ENCODE peak calls at places on chromosomes 4 and X, in seven cellular contexts. E, J, Z, O, G, X and D are unnamed samples.

GRCh38 chr4:183443609-183444148 is 757 bp upstream of the CDKN2AIP start:
- DNase-seq in E (peak), J (peak), Z (no peak), O (peak), G (peak), X (no peak), D (peak)

GRCh38 chr4:163748474-163748873 is 254.0 kb downstream of the TMA16 start:
- DNase-seq in E (no peak), J (no peak), Z (no peak), O (no peak), G (no peak), X (no peak), D (no peak)

GRCh38 chrX:153864561-153865320 is 21.2 kb downstream of the L1CAM start:
- DNase-seq in E (no peak), J (no peak), Z (no peak), O (no peak), G (peak), X (no peak), D (no peak)

GRCh38 chrX:30824275-30824674 is 64.8 kb downstream of the TAB3 start:
- DNase-seq in E (no peak), J (no peak), Z (no peak), O (no peak), G (no peak), X (no peak), D (no peak)

GRCh38 chr4:88535090-88535755 is 11.6 kb upstream of the PYURF start:
- DNase-seq in E (no peak), J (no peak), Z (no peak), O (no peak), G (no peak), X (no peak), D (no peak)

GRCh38 chr4:139593091-139593564 is 37.1 kb upstream of the SETD7 start:
- DNase-seq in E (no peak), J (no peak), Z (no peak), O (no peak), G (no peak), X (no peak), D (no peak)

GRCh38 chr4:8910100-8910821 is 38.6 kb upstream of the HMX1 start:
- DNase-seq in E (no peak), J (peak), Z (peak), O (no peak), G (peak), X (no peak), D (no peak)

GRCh38 chr4:6710282-6710681 is 617 bp upstream of the MRFAP1L1 start:
- DNase-seq in E (no peak), J (no peak), Z (no peak), O (no peak), G (no peak), X (no peak), D (no peak)

GRCh38 chr4:68855771-68856170 is 40.0 kb downstream of the UGT2B10 start:
- DNase-seq in E (no peak), J (no peak), Z (no peak), O (no peak), G (no peak), X (no peak), D (no peak)

GRCh38 chrX:18927558-18927957 is 56.4 kb downstream of the PHKA2 start:
- DNase-seq in E (no peak), J (no peak), Z (no peak), O (no peak), G (no peak), X (no peak), D (no peak)

GRCh38 chrX:115630204-115630603 is 69.2 kb downstream of the PLS3 start:
- DNase-seq in E (no peak), J (no peak), Z (no peak), O (no peak), G (no peak), X (no peak), D (no peak)

GRCh38 chrX:42241421-42241820 is 318.1 kb upstream of the CASK start:
- DNase-seq in E (no peak), J (no peak), Z (no peak), O (peak), G (no peak), X (no peak), D (no peak)

GRCh38 chr4:168537086-168537485 is 40.2 kb downstream of the PALLD start:
- DNase-seq in E (no peak), J (no peak), Z (no peak), O (no peak), G (no peak), X (no peak), D (no peak)

GRCh38 chr4:168535689-168536088 is 38.8 kb downstream of the PALLD start:
- DNase-seq in E (no peak), J (no peak), Z (no peak), O (no peak), G (no peak), X (no peak), D (no peak)

GRCh38 chr4:168540086-168540864 is 43.4 kb downstream of the PALLD start:
- DNase-seq in E (no peak), J (no peak), Z (no peak), O (no peak), G (peak), X (peak), D (no peak)

GRCh38 chr4:168536448-168536847 is 39.6 kb downstream of the PALLD start:
- DNase-seq in E (no peak), J (no peak), Z (no peak), O (no peak), G (no peak), X (peak), D (no peak)

DNA sequence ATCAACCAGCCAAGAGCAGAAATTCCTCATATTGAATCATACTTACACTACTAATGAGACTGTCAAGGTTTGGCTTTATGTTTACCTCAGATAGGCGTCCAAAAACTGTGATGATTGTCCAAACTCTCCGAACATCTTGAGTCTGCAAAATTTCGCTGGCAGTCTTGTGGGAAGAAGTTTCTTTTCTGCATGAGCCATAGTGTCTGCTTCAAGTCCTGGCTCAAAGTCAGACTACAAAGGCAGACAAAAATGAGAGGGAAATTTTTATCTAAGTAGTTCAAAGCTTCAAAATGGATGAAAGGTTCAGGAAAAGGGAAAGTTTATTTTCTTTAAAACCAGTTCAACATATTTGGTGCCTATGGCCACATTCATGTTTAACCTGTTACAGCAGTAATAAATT is 40.7 kb downstream of the PALLD start:
- DNase-seq in E (no peak), J (no peak), Z (no peak), O (no peak), G (no peak), X (no peak), D (no peak)
- H3K27ac ChIP-seq in E (no peak), J (no peak), Z (no peak), O (no peak), G (no peak), X (peak), D (no peak)

GRCh38 chr4:102625232-102625930 is 124.2 kb downstream of the NFKB1 start:
- DNase-seq in E (peak), J (no peak), Z (peak), O (peak), G (peak), X (no peak), D (peak)
- TF ChIP-seq CTCF in E (peak), J (no peak), Z (no peak), O (peak), G (peak), X (peak), D (peak)

GRCh38 chrX:22135171-22135711 is 103.1 kb downstream of the PHEX start:
- DNase-seq in E (peak), J (no peak), Z (no peak), O (no peak), G (no peak), X (no peak), D (no peak)
- H3K27ac ChIP-seq in E (peak), J (no peak), Z (peak), O (no peak), G (no peak), X (no peak), D (no peak)

DNA sequence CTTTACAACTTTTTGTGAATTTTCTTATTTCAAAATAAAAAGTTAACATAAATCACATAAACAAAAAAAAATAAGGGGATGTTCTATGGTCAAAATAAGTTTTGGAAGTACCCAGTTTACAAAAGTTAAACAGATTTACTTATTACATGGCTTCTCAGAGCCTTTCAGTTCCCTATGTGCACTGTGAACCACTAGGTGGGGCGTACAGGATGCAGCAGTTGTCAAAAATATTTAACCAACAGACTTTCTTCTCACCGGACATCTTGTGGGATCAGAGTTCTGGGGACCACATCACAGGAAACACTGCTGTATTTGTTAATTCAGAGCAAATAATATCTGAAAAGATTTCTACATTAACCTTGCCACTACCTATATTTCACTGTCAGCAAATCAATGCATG is 74.1 kb downstream of the SMARCA1 start:
- DNase-seq in E (no peak), J (no peak), Z (no peak), O (no peak), G (no peak), X (no peak), D (no peak)
- TF ChIP-seq CTCF in E (no peak), J (no peak), Z (no peak), O (peak), G (no peak), X (peak), D (no peak)

DNA sequence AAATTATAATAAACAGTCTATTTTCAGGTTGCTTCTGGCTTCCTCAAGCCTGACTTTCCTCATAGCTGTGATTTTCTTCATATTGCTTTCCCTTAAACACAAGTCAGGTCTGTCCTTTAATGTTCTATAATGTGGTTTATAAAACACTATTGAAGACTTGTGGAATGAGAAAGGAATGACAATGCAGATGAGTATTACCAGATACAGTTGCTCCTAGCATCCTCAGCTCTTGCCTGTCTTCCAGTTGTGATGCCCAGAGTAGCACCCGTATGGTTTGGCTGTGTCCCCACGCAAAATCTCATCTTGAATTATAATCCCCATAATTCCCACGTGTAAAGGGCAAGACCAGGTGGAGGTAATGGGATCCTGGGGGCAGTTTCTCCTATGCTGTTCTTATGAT is 265.7 kb upstream of the BOD1L1 start:
- DNase-seq in E (no peak), J (no peak), Z (no peak), O (no peak), G (no peak), X (no peak), D (no peak)
- H3K27ac ChIP-seq in E (no peak), J (no peak), Z (no peak), O (no peak), G (no peak), X (no peak), D (no peak)

GRCh38 chrX:95059909-95060308 is 1385.9 kb downstream of the FAM133A start:
- DNase-seq in E (peak), J (no peak), Z (no peak), O (no peak), G (no peak), X (no peak), D (no peak)

GRCh38 chrX:95057341-95057740 is 1383.3 kb downstream of the FAM133A start:
- DNase-seq in E (no peak), J (no peak), Z (no peak), O (no peak), G (no peak), X (no peak), D (no peak)

GRCh38 chrX:95055991-95056390 is 1382.0 kb downstream of the FAM133A start:
- DNase-seq in E (no peak), J (no peak), Z (no peak), O (no peak), G (no peak), X (no peak), D (no peak)

GRCh38 chrX:95058815-95059214 is 1384.8 kb downstream of the FAM133A start:
- DNase-seq in E (no peak), J (no peak), Z (no peak), O (no peak), G (no peak), X (no peak), D (no peak)

DNA sequence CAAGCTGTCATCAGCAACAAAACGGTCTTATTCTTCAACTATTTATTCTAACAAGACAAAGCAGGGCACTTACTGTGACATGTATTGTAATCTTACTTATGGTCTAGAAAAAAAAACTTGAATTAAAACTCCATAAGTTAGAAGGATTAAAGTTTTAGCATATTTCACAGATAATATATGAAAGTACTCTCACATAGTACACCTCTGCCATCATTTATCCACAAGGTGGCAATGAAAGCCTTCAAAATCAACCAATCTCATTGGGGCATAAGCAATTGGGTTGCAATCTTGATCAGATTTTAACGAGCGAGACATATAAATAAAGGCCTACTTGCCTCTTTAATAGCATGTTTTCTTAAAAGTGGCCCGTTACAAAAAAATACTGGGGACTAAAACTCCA is 1382.9 kb downstream of the FAM133A start:
- DNase-seq in E (no peak), J (no peak), Z (no peak), O (no peak), G (no peak), X (no peak), D (no peak)
- TF ChIP-seq CTCF in E (no peak), J (no peak), Z (no peak), O (peak), G (no peak), X (no peak), D (no peak)

GRCh38 chr4:83947111-83947510 is 411.2 kb downstream of the GPAT3 start:
- DNase-seq in E (no peak), J (no peak), Z (no peak), O (no peak), G (peak), X (no peak), D (no peak)
- H3K27ac ChIP-seq in E (no peak), J (no peak), Z (no peak), O (no peak), G (no peak), X (no peak), D (no peak)

DNA sequence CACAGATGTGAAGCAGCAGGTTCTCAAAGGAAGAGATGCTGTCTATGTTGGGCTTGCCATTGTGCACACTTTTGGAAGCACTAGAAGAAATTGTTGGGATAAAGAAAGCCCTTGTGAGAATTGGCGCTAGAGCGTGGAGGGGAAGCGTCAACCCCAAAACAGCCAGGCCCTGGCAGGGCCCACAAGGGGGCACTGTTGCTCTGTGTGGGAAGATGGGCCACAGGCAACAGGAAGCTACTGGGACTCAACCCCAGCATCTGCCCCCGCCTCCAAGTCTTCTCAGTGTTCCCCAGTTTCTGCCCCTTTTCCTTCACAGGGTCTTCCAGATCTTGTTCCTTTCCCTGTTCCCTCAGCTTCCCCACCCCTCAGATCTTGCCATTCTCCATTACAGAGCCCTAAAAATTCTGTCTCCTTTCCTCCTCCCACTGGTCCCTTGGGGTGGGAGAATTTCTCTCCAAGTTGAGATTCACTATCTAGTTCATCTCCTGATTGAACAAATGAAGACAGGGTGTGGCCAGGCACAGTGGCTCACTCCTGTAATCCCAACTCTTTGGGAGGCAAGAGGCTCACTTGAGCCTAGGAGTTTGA is 85.5 kb downstream of the STARD8 start:
- DNase-seq in E (peak), J (no peak), Z (peak), O (peak), G (peak), X (peak), D (peak)
- TF ChIP-seq CTCF in E (peak), J (peak), Z (peak), O (peak), G (peak), X (peak), D (peak)

GRCh38 chr4:173410106-173410505 is 11.2 kb upstream of the SCRG1 start:
- DNase-seq in E (no peak), J (no peak), Z (no peak), O (no peak), G (no peak), X (no peak), D (no peak)
- H3K27ac ChIP-seq in E (no peak), J (no peak), Z (no peak), O (no peak), G (no peak), X (no peak), D (no peak)

GRCh38 chrX:152641996-152642395 is 4.3 kb downstream of the GABRQ start:
- DNase-seq in E (no peak), J (no peak), Z (no peak), O (peak), G (peak), X (no peak), D (no peak)
- TF ChIP-seq CTCF in E (no peak), J (no peak), Z (no peak), O (peak), G (peak), X (peak), D (no peak)